ENCODE peak calls at places on chromosomes 11 and 22, in eight cellular contexts. I, W, V, H, Y, O, S and P are unnamed samples.

GRCh38 chr22:39209756-39210155 is 35.0 kb downstream of the PDGFB start:
- DNase-seq in I (no peak), O (no peak), H (peak), Y (peak), S (no peak), V (no peak), W (no peak), P (no peak)

GRCh38 chr11:8714622-8715225 is 32.1 kb downstream of the RPL27A start:
- DNase-seq in I (no peak), O (no peak), W (no peak), S (no peak), V (no peak), H (no peak), Y (no peak), P (no peak)

GRCh38 chr11:68575025-68575665 is 109.2 kb upstream of the GAL start:
- DNase-seq in Y (no peak), S (no peak), W (no peak), I (no peak), V (no peak), H (no peak), O (no peak), P (no peak)

GRCh38 chr11:45209904-45210699 is 63.7 kb downstream of the PRDM11 start:
- DNase-seq in O (no peak), W (peak), S (no peak), I (peak), H (peak), Y (peak), V (peak), P (no peak)

GRCh38 chr11:116454020-116454645 is 318.7 kb downstream of the BUD13 start:
- DNase-seq in Y (no peak), I (peak), H (peak), S (no peak), O (no peak), W (peak), V (peak), P (peak)

GRCh38 chr11:133951484-133952198 is 5.1 kb downstream of the IGSF9B start:
- DNase-seq in O (no peak), V (peak), H (no peak), I (peak), S (no peak), W (no peak), Y (no peak), P (no peak)

GRCh38 chr11:10385696-10386095 is 69.4 kb upstream of the AMPD3 start:
- DNase-seq in Y (no peak), S (no peak), O (no peak), W (no peak), H (peak), V (no peak), I (no peak), P (no peak)

GRCh38 chr11:115941481-115941993 is 437.3 kb upstream of the CADM1 start:
- DNase-seq in W (peak), S (no peak), O (no peak), H (peak), V (no peak), I (no peak), Y (peak), P (peak)

GRCh38 chr22:41394012-41394356 is 12.2 kb downstream of the TEF start:
- DNase-seq in H (no peak), I (no peak), W (no peak), O (no peak), Y (no peak), S (no peak), V (no peak), P (no peak)

GRCh38 chr11:35235944-35236666 is 97.1 kb downstream of the CD44 start:
- DNase-seq in I (no peak), S (peak), H (no peak), V (no peak), Y (no peak), O (peak), W (no peak), P (peak)

GRCh38 chr22:42437488-42438292 is 5.5 kb upstream of the NFAM1 start:
- DNase-seq in I (peak), S (peak), O (peak), Y (peak), H (peak), V (peak), W (peak), P (peak)

GRCh38 chr11:33716236-33716635 is 15.6 kb upstream of the C11orf91 start:
- DNase-seq in W (no peak), I (peak), H (no peak), V (no peak), O (no peak), Y (no peak), S (no peak), P (no peak)

GRCh38 chr22:44825310-44826150 is 73.2 kb downstream of the ARHGAP8 start:
- DNase-seq in V (no peak), W (no peak), O (no peak), S (no peak), H (peak), Y (no peak), I (peak), P (no peak)

GRCh38 chr11:46745328-46745727 is 26.3 kb downstream of the F2 start:
- DNase-seq in O (no peak), S (no peak), Y (no peak), W (no peak), V (no peak), H (no peak), I (no peak), P (no peak)

GRCh38 chr11:45332486-45332934 is 46.4 kb upstream of the SYT13 start:
- DNase-seq in W (peak), I (peak), V (peak), S (peak), Y (no peak), O (no peak), H (peak), P (peak)

GRCh38 chr11:96137357-96137756 is 205.6 kb downstream of the MAML2 start:
- DNase-seq in I (no peak), H (no peak), Y (no peak), W (no peak), O (no peak), S (no peak), V (no peak), P (no peak)

GRCh38 chr11:64384981-64385952 is 26.3 kb downstream of the RPS6KA4 start:
- DNase-seq in W (no peak), S (no peak), V (no peak), Y (no peak), O (no peak), H (no peak), I (no peak), P (no peak)

DNA sequence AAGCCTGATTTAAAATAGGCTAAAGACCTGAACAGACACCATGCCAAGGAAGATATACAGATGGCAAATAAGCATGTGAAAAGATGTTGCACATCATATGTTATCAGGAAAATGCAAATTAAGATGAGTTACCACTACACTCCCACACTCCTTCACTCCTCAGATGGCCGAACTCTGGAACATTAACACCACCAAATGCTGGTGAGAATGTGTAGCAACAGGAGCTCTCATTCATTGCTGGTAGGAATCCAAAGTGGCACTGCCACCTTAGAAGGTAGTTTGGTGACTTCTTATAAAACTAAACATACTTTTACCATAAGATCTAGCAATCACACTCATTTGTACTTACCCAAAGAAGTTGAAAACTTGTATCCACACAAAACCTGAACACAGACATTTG is 2047.3 kb downstream of the LRRC4C start:
- DNase-seq in S (no peak), W (no peak), Y (no peak), V (no peak), I (no peak), O (no peak), H (no peak), P (no peak)
- TF ChIP-seq CTCF in S (no peak), W (no peak), Y (no peak), V (no peak), I (no peak), O (no peak), H (no peak), P (no peak)

DNA sequence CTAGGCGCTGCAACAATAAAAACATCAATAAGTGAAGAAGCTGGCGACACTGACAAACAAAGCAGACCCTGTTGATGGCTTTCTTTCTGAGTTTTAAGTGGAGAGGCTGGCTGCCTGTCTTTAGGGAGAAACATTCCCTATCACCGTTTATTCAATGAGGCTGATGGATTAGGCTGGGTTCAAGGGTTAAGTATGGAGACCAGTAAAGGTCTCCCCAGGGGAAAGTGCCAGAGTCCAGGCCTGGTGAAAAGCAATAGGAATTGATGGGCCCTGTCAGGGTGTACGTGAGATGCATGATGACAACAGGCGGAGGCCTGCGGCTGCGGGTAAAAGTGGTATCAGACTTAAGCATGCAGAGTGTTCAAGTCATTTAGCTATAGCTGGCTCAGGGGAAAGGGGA is 102.6 kb downstream of the ALX4 start:
- DNase-seq in W (no peak), V (no peak), H (no peak), S (no peak), O (no peak), Y (no peak), I (no peak), P (no peak)
- TF ChIP-seq CTCF in W (no peak), V (no peak), H (no peak), S (no peak), O (no peak), Y (no peak), I (no peak), P (no peak)

GRCh38 chr11:43931717-43932039 is 10.8 kb upstream of the C11orf96 start:
- DNase-seq in O (no peak), V (no peak), S (no peak), H (no peak), W (no peak), I (no peak), Y (no peak), P (no peak)
- TF ChIP-seq CTCF in O (no peak), V (no peak), S (peak), H (no peak), W (peak), I (peak), Y (no peak), P (no peak)

GRCh38 chr11:124277809-124278208 is 21.6 kb downstream of the OR8G5 start:
- DNase-seq in W (no peak), O (no peak), H (no peak), I (no peak), Y (no peak), S (no peak), V (no peak), P (no peak)
- TF ChIP-seq CTCF in W (no peak), O (no peak), H (no peak), I (peak), Y (no peak), S (peak), V (no peak), P (no peak)

DNA sequence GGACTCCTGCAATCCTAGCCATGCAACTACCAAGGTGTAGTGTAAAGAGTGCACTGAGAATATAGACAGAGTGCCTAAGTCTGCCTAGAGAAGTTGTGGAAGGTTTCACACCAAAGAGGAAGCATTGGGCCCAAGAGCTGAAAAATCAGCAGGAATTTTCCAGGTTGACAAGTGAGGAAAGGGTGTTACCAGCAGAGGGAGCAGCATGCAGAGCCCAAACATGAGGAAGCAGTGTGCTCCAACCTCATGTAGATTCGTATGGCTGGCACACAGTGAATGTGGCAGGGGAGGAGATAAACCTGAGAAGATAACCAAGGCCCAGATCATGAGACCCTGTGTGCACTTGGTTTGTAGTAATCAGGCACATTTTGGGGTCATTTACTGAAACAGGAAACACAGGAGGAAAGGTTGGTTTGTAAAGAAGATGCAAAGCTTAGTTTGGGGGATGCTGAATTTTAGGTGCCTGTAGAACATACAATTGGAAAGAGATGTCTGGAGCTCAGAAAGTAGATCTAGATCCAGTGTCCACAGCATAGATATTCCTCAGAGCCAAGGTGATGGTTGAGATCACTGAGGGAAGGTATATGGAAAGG is 1.7 kb downstream of the HPX start:
- DNase-seq in H (no peak), O (no peak), W (peak), V (peak), Y (no peak), I (peak), S (peak), P (peak)
- TF ChIP-seq CTCF in H (peak), O (peak), W (peak), V (peak), Y (peak), I (peak), S (peak), P (peak)

GRCh38 chr22:18994780-18995711 is 59.0 kb upstream of the PRODH start:
- DNase-seq in V (no peak), W (no peak), H (no peak), Y (no peak), O (no peak), S (no peak), I (no peak), P (peak)
- TF ChIP-seq CTCF in V (no peak), W (no peak), H (no peak), Y (no peak), O (no peak), S (no peak), I (no peak), P (no peak)

GRCh38 chr11:59582006-59582405 is 33.6 kb downstream of the OSBP start:
- DNase-seq in V (no peak), I (no peak), Y (no peak), H (no peak), W (no peak), S (no peak), O (no peak), P (no peak)
- TF ChIP-seq CTCF in V (no peak), I (no peak), Y (no peak), H (no peak), W (no peak), S (no peak), O (no peak), P (no peak)